ENCODE peak calls at places on chromosomes 4 and X, in six cellular contexts. W is esophagus muscularis mucosa, L is transverse colon, Y is ovary, U is upper lobe of left lung, R is stomach. J is an unnamed sample. For H3K27me3, the result is how much of the 10 kb centered on the place peaks cover.

GRCh38 chrX:153970398-153971123 is 1.1 kb downstream of the HCFC1 start:
- DNase-seq in U (no peak), R (no peak), L (no peak), Y (peak), W (no peak), J (no peak)

GRCh38 chr4:183876268-183876934 is 28.7 kb upstream of the STOX2 start:
- DNase-seq in Y (peak), L (peak), W (peak), U (peak), R (peak), J (no peak)

GRCh38 chrX:18885317-18886004 is 98.5 kb downstream of the PHKA2 start:
- DNase-seq in R (no peak), Y (no peak), W (no peak), L (no peak), U (no peak), J (no peak)

GRCh38 chr4:8410641-8411271 is 29.8 kb downstream of the ACOX3 start:
- DNase-seq in Y (peak), L (peak), R (peak), W (no peak), U (peak), J (no peak)

GRCh38 chr4:87697945-87698344 is 47.9 kb downstream of the DMP1 start:
- DNase-seq in R (no peak), Y (no peak), W (no peak), U (no peak), L (no peak), J (no peak)

GRCh38 chr4:15234101-15234500 is 193.7 kb upstream of the C1QTNF7 start:
- DNase-seq in L (no peak), Y (no peak), U (no peak), W (no peak), R (no peak), J (no peak)

GRCh38 chrX:1778817-1779216 is 164.0 kb downstream of the ASMT start:
- DNase-seq in Y (no peak), U (no peak), R (no peak), L (no peak), W (no peak), J (no peak)

GRCh38 chrX:10156199-10157031 is at the start of gene CLCN4:
- DNase-seq in Y (peak), R (peak), W (no peak), L (peak), U (peak), J (peak)

GRCh38 chr4:84491420-84491819 is 7.7 kb downstream of the NKX6-1 start:
- DNase-seq in W (no peak), L (no peak), U (no peak), R (no peak), Y (no peak), J (no peak)

GRCh38 chr4:5955201-5955821 is 62.4 kb upstream of the CRMP1 start:
- DNase-seq in W (no peak), Y (no peak), U (peak), R (no peak), L (no peak), J (no peak)

GRCh38 chrX:133670394-133670793 is 255.1 kb upstream of the GPC4 start:
- DNase-seq in R (no peak), Y (no peak), W (no peak), L (no peak), U (no peak), J (no peak)

GRCh38 chrX:85903692-85904471 is 143.5 kb downstream of the CHM start:
- DNase-seq in W (no peak), Y (no peak), R (no peak), U (no peak), L (no peak), J (peak)

GRCh38 chrX:106752101-106752678 is 25.7 kb downstream of the RNF128 start:
- DNase-seq in L (no peak), R (no peak), Y (no peak), U (no peak), W (no peak), J (no peak)

GRCh38 chr4:156335721-156336120 is 382.1 kb upstream of the CTSO start:
- DNase-seq in U (no peak), R (no peak), W (no peak), Y (no peak), L (no peak), J (no peak)

GRCh38 chr4:138910914-138911336 is 104.7 kb upstream of the NOCT start:
- DNase-seq in R (peak), Y (peak), L (peak), W (no peak), U (peak), J (peak)

GRCh38 chr4:31045151-31045550 is 325.0 kb downstream of the PCDH7 start:
- DNase-seq in L (no peak), Y (no peak), W (no peak), U (no peak), R (no peak), J (no peak)

GRCh38 chr4:38075370-38076152 is 115.4 kb downstream of the PTTG2 start:
- DNase-seq in R (no peak), Y (no peak), U (peak), W (no peak), L (peak), J (no peak)

GRCh38 chrX:17403231-17403691 is 28.3 kb downstream of the NHS start:
- DNase-seq in R (peak), U (peak), L (no peak), W (no peak), Y (no peak), J (no peak)

GRCh38 chr4:141391293-141391692 is 170.6 kb downstream of the ZNF330 start:
- DNase-seq in Y (no peak), R (no peak), W (no peak), L (no peak), U (no peak), J (no peak)

GRCh38 chr4:73869130-73870055 is at the start of gene CXCL1:
- DNase-seq in R (peak), U (peak), W (no peak), Y (peak), L (peak), J (no peak)

GRCh38 chrX:63932907-63933306 is 147.9 kb upstream of the ARHGEF9 start:
- DNase-seq in Y (no peak), W (no peak), R (no peak), U (no peak), L (no peak), J (no peak)

GRCh38 chrX:1239681-1240142 is 27.3 kb upstream of the CRLF2 start:
- DNase-seq in U (peak), L (peak), W (no peak), Y (no peak), R (peak), J (peak)

GRCh38 chr4:8220661-8221446 is 21.8 kb downstream of the SH3TC1 start:
- DNase-seq in L (no peak), U (no peak), Y (no peak), W (no peak), R (no peak), J (no peak)

GRCh38 chrX:132442674-132443073 is 46.2 kb downstream of the MBNL3 start:
- DNase-seq in U (no peak), R (no peak), Y (no peak), W (no peak), L (no peak), J (no peak)

GRCh38 chr4:76850010-76850441 is 47.9 kb downstream of the SOWAHB start:
- DNase-seq in Y (no peak), L (no peak), R (no peak), W (no peak), U (no peak), J (no peak)

DNA sequence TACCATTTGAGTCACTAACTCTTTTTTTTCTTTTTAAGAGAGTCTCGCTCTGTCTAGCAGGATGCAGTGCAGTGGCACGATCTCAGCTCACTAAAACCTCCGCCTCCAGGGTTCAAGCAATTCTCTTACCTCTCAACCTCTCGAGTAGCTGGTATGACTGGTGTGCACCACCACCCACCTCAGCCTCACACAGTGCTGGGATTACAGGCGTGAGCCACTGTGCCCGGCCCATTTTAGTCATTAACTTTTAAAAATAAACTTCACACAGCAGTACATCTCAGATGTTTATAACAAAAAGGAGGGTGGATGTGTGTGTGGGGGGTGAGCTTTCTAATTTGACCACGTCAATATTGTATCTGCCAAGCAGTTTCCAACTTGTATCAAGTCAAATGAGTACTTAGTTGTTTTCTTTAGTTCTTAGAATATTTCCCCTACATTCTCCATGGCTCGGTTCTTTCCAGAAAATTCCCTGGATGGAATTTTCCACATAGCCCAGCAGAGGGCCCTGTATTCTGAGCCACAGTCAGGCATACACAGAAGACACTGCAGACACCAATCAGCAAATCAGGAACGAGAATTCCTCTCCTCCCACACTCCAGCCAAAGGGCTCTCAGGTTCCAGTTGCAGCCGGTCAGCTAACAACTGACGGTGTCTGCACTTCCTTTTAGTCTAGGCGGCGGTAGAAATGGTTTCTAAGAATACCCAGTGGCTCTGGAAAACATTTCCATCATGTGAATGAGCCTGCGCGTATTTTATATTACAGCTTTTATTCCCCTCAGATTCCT is 20.1 kb upstream of the ARAF start:
- DNase-seq in L (peak), R (peak), Y (peak), W (no peak), U (peak), J (peak)
- TF ChIP-seq POLR2A in L (peak), R (no peak), Y (peak), W (no peak), U (no peak), J (peak)

DNA sequence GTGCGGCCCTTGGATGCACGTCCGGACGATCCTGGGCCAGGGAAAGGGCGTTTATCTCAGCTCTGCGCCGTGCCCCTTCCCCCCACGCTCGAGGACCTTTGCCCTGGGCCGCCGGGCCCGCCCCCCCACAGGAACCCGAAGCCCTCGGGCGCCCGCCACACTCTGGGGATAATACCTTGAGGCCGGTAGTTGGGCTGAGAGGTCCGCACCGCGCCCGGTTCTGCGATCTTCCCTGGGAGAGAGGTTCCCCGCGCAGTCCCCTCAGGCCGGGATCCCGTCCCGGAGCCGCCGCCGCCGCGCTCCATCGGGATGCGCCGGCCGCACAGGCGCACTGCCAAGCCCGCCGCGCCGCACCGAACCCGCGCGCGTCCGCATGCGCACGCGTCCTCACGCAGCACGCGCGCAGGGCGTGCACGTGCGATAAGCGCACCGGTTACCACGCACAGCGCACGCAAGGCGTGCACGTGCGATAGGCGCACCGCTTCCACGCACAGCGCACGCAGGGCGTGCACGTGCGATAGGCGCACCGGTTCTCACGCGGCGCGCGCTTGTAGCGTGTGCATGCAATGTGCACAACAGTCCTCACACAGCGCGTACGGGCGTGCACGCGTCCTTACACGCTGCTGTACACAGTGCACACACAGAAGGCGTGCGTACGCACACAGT is at the start of gene MAP7D2:
- DNase-seq in U (no peak), W (no peak), Y (no peak), R (no peak), L (no peak), J (no peak)
- H3K4me3 ChIP-seq in U (peak), W (peak), Y (peak), R (peak), L (no peak), J (no peak)

DNA sequence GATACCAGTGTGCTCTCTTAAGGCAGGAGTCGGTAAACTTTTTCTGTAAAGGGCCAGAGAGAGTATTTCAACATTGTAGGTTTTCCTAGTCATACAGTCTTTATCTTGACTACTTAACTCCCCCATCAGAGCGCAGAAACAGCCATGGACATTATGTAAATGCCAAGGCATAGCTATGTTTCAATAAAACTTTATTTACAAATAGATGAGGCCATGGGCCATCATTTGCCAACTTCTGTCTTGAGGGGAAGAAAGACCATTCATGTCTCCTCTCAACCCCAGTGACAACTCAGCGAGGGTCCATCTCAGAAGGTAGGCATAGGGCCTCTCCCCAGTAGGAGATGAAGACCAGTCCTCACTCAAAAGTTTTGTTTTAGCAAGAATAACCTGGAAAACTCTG is 301.3 kb downstream of the FBXW7 start:
- DNase-seq in Y (no peak), U (no peak), R (no peak), L (no peak), W (peak), J (no peak)
- H3K27me3 ChIP-seq in Y (under half), U (under half), R (under half), L (under half), W (under half), J (under half)

GRCh38 chrX:48913605-48914366 is 2.3 kb upstream of the SLC35A2 start:
- DNase-seq in R (no peak), Y (no peak), W (no peak), L (no peak), U (no peak), J (no peak)
- TF ChIP-seq POLR2A in R (no peak), Y (no peak), W (no peak), L (no peak), U (no peak), J (no peak)

DNA sequence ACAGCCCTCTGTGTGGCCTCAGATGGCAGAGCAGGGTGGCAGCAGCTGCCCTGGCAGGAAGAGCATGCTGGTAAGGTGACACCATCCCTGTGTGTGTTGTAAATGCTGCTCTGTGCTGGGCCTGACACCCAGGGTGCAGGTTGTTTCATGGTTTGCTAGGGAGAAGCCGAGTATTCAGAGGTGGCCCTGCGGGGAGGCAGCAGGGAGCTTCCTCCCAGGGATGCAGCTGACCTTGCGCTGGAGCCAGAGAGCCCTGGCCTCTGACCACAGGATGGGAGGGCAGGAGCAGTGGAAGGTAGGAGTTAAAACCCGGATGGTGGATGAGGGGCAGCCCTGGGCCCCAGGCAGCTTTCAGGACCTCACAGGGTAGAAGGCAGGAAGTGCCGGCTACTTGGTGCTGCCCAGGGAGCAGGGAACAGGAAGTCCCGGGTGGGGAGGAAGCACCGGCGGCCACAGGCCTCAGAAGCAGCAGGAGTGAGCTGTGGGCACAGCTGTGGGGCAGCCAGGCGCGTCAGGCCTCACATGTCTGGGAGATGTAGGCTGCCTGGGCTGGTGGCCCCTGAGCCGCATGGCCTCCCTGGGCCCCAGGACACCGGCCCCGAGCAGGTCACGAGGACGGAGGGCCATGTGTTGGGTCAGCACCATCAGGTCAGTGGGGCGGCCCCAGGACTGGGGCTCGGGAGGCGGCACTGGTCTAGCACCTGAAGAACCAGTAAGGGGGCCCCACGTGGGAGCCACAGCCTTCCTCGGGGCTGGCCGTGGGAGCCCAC is 19.1 kb downstream of the SH3BP2 start:
- DNase-seq in Y (peak), L (peak), U (peak), W (no peak), R (peak), J (peak)
- H3K4me3 ChIP-seq in Y (peak), L (no peak), U (peak), W (peak), R (peak), J (peak)

GRCh38 chr4:133152801-133153526 is 3.9 kb downstream of the PCDH10 start:
- DNase-seq in Y (no peak), U (no peak), W (no peak), R (no peak), L (no peak), J (no peak)
- H3K27me3 ChIP-seq in Y (under half), U (under half), W (half or more), R (under half), L (half or more), J (half or more)

J was measured in gastrocnemius medialis.